ENCODE peak calls at places on chromosomes 12 and 14, in nine cellular contexts. F is GM13977; H is choroid plexus epithelial cell; S is uterus; K is CD14-positive monocyte; G is esophagus squamous epithelium; W is thoracic aorta; O is CD4-positive, alpha-beta T cell; Z is tibial nerve. T is an unnamed sample.
A peak's percentile ranks its signal among the peaks of the same experiment; 100 is the strongest.

GRCh38 chr14:104085032-104085888 is at the start of gene ASPG:
- DNase-seq in G (no peak), O (no peak), W (no peak), S (peak; percentile 61), Z (no peak), F (peak; percentile 72), H (no peak), K (no peak), T (peak; percentile 83)

GRCh38 chr12:122366685-122367475 is 55.6 kb downstream of the CLIP1 start:
- DNase-seq in H (peak; percentile 96), K (no peak), G (no peak), F (no peak), S (peak; percentile 66), O (no peak), W (no peak), Z (peak; percentile 28), T (peak; percentile 84)

GRCh38 chr14:24982472-24983155 is 67.3 kb downstream of the STXBP6 start:
- DNase-seq in O (no peak), S (no peak), H (peak; percentile 88), W (no peak), G (no peak), Z (no peak), F (no peak), K (no peak), T (no peak)

GRCh38 chr12:34286934-34287333 is 264.6 kb downstream of the ALG10 start:
- DNase-seq in H (no peak), Z (no peak), G (no peak), S (peak; percentile 5), K (peak; percentile 26), W (no peak), O (no peak), F (no peak), T (no peak)

GRCh38 chr14:41609704-41610183 is 3.1 kb downstream of the LRFN5 start:
- DNase-seq in O (no peak), F (no peak), K (no peak), Z (no peak), H (peak; percentile 59), S (peak; percentile 29), W (no peak), G (no peak), T (peak; percentile 89)

GRCh38 chr12:70154087-70154486 is 89.1 kb upstream of the CNOT2 start:
- DNase-seq in S (no peak), G (no peak), W (no peak), K (no peak), O (no peak), F (no peak), H (no peak), Z (no peak), T (no peak)

GRCh38 chr12:101298426-101298825 is 18.5 kb downstream of the UTP20 start:
- DNase-seq in S (no peak), O (no peak), G (no peak), H (peak; percentile 93), Z (no peak), W (no peak), F (no peak), K (no peak), T (no peak)

GRCh38 chr12:124497658-124498057 is 69.8 kb downstream of the NCOR2 start:
- DNase-seq in Z (peak; percentile 66), G (no peak), S (peak; percentile 50), F (peak; percentile 72), O (no peak), H (peak; percentile 81), K (peak; percentile 69), W (peak; percentile 64), T (no peak)

GRCh38 chr12:39081910-39082309 is 176.5 kb upstream of the CPNE8 start:
- DNase-seq in Z (no peak), H (no peak), G (no peak), K (no peak), O (no peak), S (no peak), F (no peak), W (no peak), T (no peak)

GRCh38 chr12:79555006-79555925 is 135.5 kb downstream of the PAWR start:
- DNase-seq in S (no peak), Z (no peak), F (peak; percentile 47), K (no peak), W (no peak), O (no peak), G (no peak), H (peak; percentile 88), T (peak; percentile 44)

GRCh38 chr12:110699591-110700445 is 10.9 kb upstream of the HVCN1 start:
- DNase-seq in W (no peak), K (no peak), G (no peak), F (no peak), S (no peak), O (no peak), H (no peak), Z (no peak), T (peak; percentile 43)

GRCh38 chr12:104457746-104458644 is 1.2 kb downstream of the CHST11 start:
- DNase-seq in W (no peak), S (peak; percentile 35), K (no peak), O (peak; percentile 51), G (no peak), F (peak; percentile 78), Z (no peak), H (no peak), T (peak; percentile 66)

GRCh38 chr12:108647199-108647935 is 13.7 kb upstream of the SELPLG start:
- DNase-seq in W (no peak), K (no peak), G (no peak), H (peak; percentile 35), S (no peak), F (no peak), Z (no peak), O (no peak), T (peak; percentile 41)

GRCh38 chr12:104462931-104463339 is 6.2 kb downstream of the CHST11 start:
- DNase-seq in G (no peak), K (no peak), F (peak; percentile 54), H (peak; percentile 33), W (no peak), O (peak; percentile 47), Z (no peak), S (no peak), T (no peak)

GRCh38 chr12:75511116-75512048 is at the start of gene KRR1:
- DNase-seq in G (peak; percentile 53), W (peak; percentile 76), Z (peak; percentile 74), F (peak; percentile 49), O (peak; percentile 78), H (peak; percentile 100), S (peak; percentile 91), K (peak; percentile 91), T (peak; percentile 99)
- TF ChIP-seq CTCF in G (no peak), W (no peak), Z (no peak), F (no peak), O (no peak), H (peak; percentile 38), S (peak; percentile 25), K (no peak), T (no peak)

GRCh38 chr14:93736378-93737014 is 51.8 kb downstream of the PRIMA1 start:
- DNase-seq in S (no peak), H (no peak), G (no peak), K (no peak), Z (no peak), O (no peak), W (no peak), F (peak; percentile 57), T (peak; percentile 41)
- TF ChIP-seq CTCF in S (no peak), H (no peak), G (no peak), K (no peak), Z (no peak), O (no peak), W (peak; percentile 40), F (peak; percentile 43), T (peak; percentile 69)

DNA sequence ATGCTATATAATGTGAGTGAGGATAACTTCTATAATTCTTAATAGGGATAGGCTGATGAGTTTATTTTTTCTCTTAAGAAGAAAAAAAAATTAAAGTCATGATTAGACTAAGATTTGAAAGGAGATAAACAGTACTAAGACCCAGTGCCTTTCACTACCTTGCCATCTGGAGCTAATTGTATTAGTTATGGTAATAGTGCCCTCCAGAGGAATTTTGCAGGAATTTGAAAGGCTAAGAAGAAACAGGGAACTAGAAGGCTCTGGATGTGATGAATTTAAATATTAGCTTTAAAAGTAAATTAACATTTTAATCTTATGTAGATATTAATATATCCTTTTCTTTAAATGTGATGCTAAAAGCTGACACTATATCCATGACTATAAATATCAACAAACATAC is 36.6 kb upstream of the PIK3C2G start:
- DNase-seq in F (peak; percentile 12), W (no peak), S (no peak), K (no peak), G (no peak), Z (no peak), H (peak; percentile 77), O (no peak), T (peak; percentile 73)
- TF ChIP-seq CTCF in F (peak; percentile 49), W (no peak), S (peak; percentile 15), K (no peak), G (peak; percentile 31), Z (peak; percentile 34), H (peak; percentile 68), O (no peak), T (peak; percentile 67)

GRCh38 chr14:70658899-70659298 is 17.2 kb downstream of the TTC9 start:
- DNase-seq in O (no peak), H (no peak), S (no peak), G (no peak), K (no peak), Z (no peak), W (no peak), F (no peak), T (no peak)

GRCh38 chr14:70662080-70662479 is 20.4 kb downstream of the TTC9 start:
- DNase-seq in F (no peak), O (no peak), H (no peak), W (no peak), G (no peak), K (no peak), S (no peak), Z (no peak), T (no peak)

GRCh38 chr14:70662816-70663215 is 21.1 kb downstream of the TTC9 start:
- DNase-seq in Z (no peak), S (no peak), W (no peak), O (no peak), F (no peak), H (no peak), K (no peak), G (no peak), T (no peak)

GRCh38 chr14:70663707-70664179 is 22.0 kb downstream of the TTC9 start:
- DNase-seq in H (peak; percentile 72), F (no peak), G (no peak), O (no peak), Z (no peak), K (no peak), W (no peak), S (no peak), T (no peak)

DNA sequence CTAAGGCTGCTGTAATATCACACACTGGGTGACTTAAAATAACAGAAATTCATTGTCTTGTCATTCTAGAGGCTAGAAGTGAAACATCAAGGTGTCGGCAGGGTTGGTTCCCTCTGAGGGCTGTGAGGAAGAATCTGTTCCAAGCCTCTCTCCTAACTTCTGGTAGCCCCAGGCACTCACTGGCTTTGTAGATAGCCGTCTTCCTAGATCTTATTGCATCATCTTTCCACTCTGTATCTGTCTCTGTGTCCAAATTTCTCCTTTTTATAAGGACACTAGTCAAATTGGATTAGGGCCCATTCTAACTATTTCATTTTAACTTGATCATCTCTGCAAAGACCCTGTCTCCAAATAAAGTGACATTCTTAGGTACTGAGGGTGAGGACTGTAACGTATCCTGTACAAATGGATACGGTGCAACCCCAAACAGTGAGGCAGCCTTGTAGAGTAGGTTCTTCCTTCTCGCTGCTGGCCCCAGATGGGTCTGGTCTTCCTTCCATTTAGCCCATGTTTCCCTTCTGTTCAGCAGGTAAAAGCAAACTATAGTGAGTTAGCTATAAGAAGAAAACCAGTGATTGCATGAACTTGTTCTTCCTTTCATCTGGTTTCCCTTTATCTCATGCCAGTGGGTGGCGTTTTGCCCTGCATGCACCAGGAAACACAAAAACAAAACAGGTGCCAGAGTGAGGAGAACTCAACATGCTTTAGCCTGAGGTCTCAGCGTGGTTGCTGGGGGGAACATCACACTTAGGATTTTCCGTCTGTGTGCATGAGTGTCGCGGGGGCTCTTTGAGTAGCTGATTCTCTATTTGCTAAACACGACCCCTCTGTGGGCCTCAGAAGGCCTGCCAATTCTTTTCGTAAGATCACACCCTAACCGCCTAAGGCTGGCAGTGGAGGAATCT is 19.5 kb downstream of the TTC9 start:
- DNase-seq in Z (no peak), S (no peak), G (no peak), H (no peak), K (no peak), F (no peak), W (no peak), O (peak; percentile 39), T (no peak)
- TF ChIP-seq CTCF in Z (no peak), S (no peak), G (no peak), H (no peak), K (no peak), F (peak; percentile 23), W (no peak), O (peak; percentile 33), T (no peak)